ENCODE peak calls at places on chromosomes 6 and 20, in four cellular contexts. One of them, this sample, is unnamed.
A peak's percentile ranks its signal among the peaks of the same experiment; 100 is the strongest.

GRCh38 chr6:30687659-30688431 is 1.4 kb upstream of the PPP1R18 start:
- DNase-seq in epithelial cell of esophagus: peak; percentile 36
- DNase-seq in MCF 10A: peak; percentile 51
- DNase-seq in progenitor cell of endocrine pancreas: no peak
- DNase-seq in this sample: peak; percentile 21

GRCh38 chr6:24775520-24776058 is 852 bp downstream of the GMNN start:
- DNase-seq in epithelial cell of esophagus: peak; percentile 62
- DNase-seq in MCF 10A: peak; percentile 51
- DNase-seq in progenitor cell of endocrine pancreas: no peak
- DNase-seq in this sample: no peak

GRCh38 chr20:36482044-36482473 is 59.3 kb upstream of the MYL9 start:
- DNase-seq in epithelial cell of esophagus: no peak
- DNase-seq in MCF 10A: no peak
- DNase-seq in progenitor cell of endocrine pancreas: no peak
- DNase-seq in this sample: no peak

GRCh38 chr20:51284161-51284560 is 258.4 kb downstream of the NFATC2 start:
- DNase-seq in epithelial cell of esophagus: peak; percentile 14
- DNase-seq in MCF 10A: no peak
- DNase-seq in progenitor cell of endocrine pancreas: no peak
- DNase-seq in this sample: no peak

GRCh38 chr6:119856136-119856535 is 506.6 kb upstream of the MAN1A1 start:
- DNase-seq in epithelial cell of esophagus: no peak
- DNase-seq in MCF 10A: peak; percentile 16
- DNase-seq in progenitor cell of endocrine pancreas: no peak
- DNase-seq in this sample: no peak

GRCh38 chr6:17042422-17043147 is 59.3 kb upstream of the STMND1 start:
- DNase-seq in epithelial cell of esophagus: peak; percentile 79
- DNase-seq in MCF 10A: peak; percentile 55
- DNase-seq in progenitor cell of endocrine pancreas: no peak
- DNase-seq in this sample: peak; percentile 59

GRCh38 chr6:148272084-148272483 is 70.6 kb upstream of the SASH1 start:
- DNase-seq in epithelial cell of esophagus: peak; percentile 58
- DNase-seq in MCF 10A: no peak
- DNase-seq in progenitor cell of endocrine pancreas: no peak
- DNase-seq in this sample: no peak

GRCh38 chr20:50336631-50337030 is 146.0 kb downstream of the CEBPB start:
- DNase-seq in epithelial cell of esophagus: no peak
- DNase-seq in MCF 10A: no peak
- DNase-seq in progenitor cell of endocrine pancreas: no peak
- DNase-seq in this sample: no peak

GRCh38 chr6:45812937-45813336 is 202.7 kb downstream of the CLIC5 start:
- DNase-seq in epithelial cell of esophagus: no peak
- DNase-seq in MCF 10A: no peak
- DNase-seq in progenitor cell of endocrine pancreas: no peak
- DNase-seq in this sample: no peak

GRCh38 chr6:146700078-146700686 is 101.4 kb downstream of the ADGB start:
- DNase-seq in epithelial cell of esophagus: peak; percentile 85
- DNase-seq in MCF 10A: peak; percentile 94
- DNase-seq in progenitor cell of endocrine pancreas: peak; percentile 36
- DNase-seq in this sample: peak; percentile 53

GRCh38 chr6:109448615-109449014 is 7.0 kb downstream of the MICAL1 start:
- DNase-seq in epithelial cell of esophagus: no peak
- DNase-seq in MCF 10A: no peak
- DNase-seq in progenitor cell of endocrine pancreas: no peak
- DNase-seq in this sample: no peak

GRCh38 chr6:30826961-30827342 is 57.4 kb upstream of the DDR1 start:
- DNase-seq in epithelial cell of esophagus: peak; percentile 86
- DNase-seq in MCF 10A: peak; percentile 85
- DNase-seq in progenitor cell of endocrine pancreas: no peak
- DNase-seq in this sample: no peak

DNA sequence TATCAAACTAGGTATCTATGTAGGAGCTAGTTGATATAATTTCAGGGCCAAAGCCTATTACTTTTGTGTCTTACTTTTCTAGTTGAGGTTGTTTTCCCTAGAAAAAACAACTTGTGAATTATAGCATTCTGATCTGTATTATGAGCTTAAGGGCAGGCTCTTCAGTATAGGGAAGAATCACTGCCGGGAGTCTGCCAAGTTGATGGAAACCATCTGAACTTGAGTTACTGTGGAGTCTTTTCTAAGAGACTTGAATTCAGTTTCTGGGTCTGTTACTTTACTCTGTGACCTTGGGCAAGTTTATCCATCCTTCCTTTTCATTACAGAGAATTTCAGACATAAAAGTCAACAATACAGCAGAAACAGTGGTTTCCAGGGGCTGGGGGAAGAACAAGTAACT is 2.1 kb upstream of the CASS4 start:
- DNase-seq in epithelial cell of esophagus: no peak
- DNase-seq in MCF 10A: no peak
- DNase-seq in progenitor cell of endocrine pancreas: no peak
- DNase-seq in this sample: no peak
- TF ChIP-seq CTCF in epithelial cell of esophagus: no peak
- TF ChIP-seq CTCF in MCF 10A: no peak
- TF ChIP-seq CTCF in progenitor cell of endocrine pancreas: no peak
- TF ChIP-seq CTCF in this sample: no peak

GRCh38 chr6:41474213-41474933 is 71.8 kb upstream of the FOXP4 start:
- DNase-seq in epithelial cell of esophagus: no peak
- DNase-seq in MCF 10A: no peak
- DNase-seq in progenitor cell of endocrine pancreas: no peak
- DNase-seq in this sample: no peak
- TF ChIP-seq CTCF in epithelial cell of esophagus: no peak
- TF ChIP-seq CTCF in MCF 10A: no peak
- TF ChIP-seq CTCF in progenitor cell of endocrine pancreas: no peak
- TF ChIP-seq CTCF in this sample: no peak

GRCh38 chr6:39841291-39841690 is 49.1 kb downstream of the DAAM2 start:
- DNase-seq in epithelial cell of esophagus: no peak
- DNase-seq in MCF 10A: no peak
- DNase-seq in progenitor cell of endocrine pancreas: no peak
- DNase-seq in this sample: no peak

GRCh38 chr6:39840781-39841180 is 48.6 kb downstream of the DAAM2 start:
- DNase-seq in epithelial cell of esophagus: no peak
- DNase-seq in MCF 10A: no peak
- DNase-seq in progenitor cell of endocrine pancreas: no peak
- DNase-seq in this sample: no peak

GRCh38 chr6:39841923-39842322 is 49.7 kb downstream of the DAAM2 start:
- DNase-seq in epithelial cell of esophagus: no peak
- DNase-seq in MCF 10A: no peak
- DNase-seq in progenitor cell of endocrine pancreas: no peak
- DNase-seq in this sample: no peak

GRCh38 chr6:39844866-39845265 is 52.7 kb downstream of the DAAM2 start:
- DNase-seq in epithelial cell of esophagus: no peak
- DNase-seq in MCF 10A: no peak
- DNase-seq in progenitor cell of endocrine pancreas: no peak
- DNase-seq in this sample: no peak

GRCh38 chr6:39843305-39844020 is 51.3 kb downstream of the DAAM2 start:
- DNase-seq in epithelial cell of esophagus: no peak
- DNase-seq in MCF 10A: peak; percentile 3
- DNase-seq in progenitor cell of endocrine pancreas: no peak
- DNase-seq in this sample: no peak
- TF ChIP-seq CTCF in epithelial cell of esophagus: no peak
- TF ChIP-seq CTCF in MCF 10A: no peak
- TF ChIP-seq CTCF in progenitor cell of endocrine pancreas: no peak
- TF ChIP-seq CTCF in this sample: no peak

DNA sequence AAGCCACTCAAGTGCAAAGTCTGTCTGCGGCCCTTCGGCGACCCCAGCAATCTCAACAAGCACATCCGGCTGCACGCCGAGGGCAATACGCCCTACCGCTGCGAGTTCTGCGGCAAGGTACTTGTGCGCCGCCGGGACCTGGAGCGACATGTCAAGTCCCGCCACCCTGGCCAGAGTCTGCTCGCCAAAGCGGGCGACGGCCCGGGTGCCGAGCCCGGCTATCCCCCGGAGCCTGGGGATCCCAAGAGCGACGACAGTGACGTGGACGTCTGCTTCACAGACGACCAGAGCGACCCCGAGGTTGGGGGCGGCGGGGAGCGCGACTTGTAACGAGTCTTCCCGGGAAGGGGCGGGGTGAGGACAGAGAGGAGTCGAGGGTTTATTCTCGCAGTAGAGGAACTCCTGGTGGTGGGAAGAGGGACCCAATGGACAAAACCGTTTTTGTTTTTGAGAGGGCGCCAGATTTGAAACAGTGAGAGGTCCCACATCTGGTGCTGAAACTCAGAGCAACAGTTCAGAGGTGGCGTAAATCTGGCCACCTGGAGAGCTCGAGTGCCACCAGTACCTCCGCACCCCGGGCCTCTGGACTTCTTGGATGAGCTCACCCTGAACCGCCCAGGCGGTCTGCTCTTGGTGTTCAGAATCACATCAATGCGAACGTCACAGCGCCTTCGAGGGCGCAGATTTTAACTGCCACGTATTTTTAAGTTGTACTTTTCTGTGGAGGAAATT is 8.0 kb downstream of the PRDM13 start:
- DNase-seq in epithelial cell of esophagus: no peak
- DNase-seq in MCF 10A: no peak
- DNase-seq in progenitor cell of endocrine pancreas: no peak
- DNase-seq in this sample: no peak
- TF ChIP-seq CTCF in epithelial cell of esophagus: no peak
- TF ChIP-seq CTCF in MCF 10A: no peak
- TF ChIP-seq CTCF in progenitor cell of endocrine pancreas: peak; percentile 33
- TF ChIP-seq CTCF in this sample: peak; percentile 6